ENCODE peak calls at places on chromosomes 5 and 9, in nine cellular contexts. A, B, P, Z, U, N, X, R and Q are unnamed samples.

GRCh38 chr5:62521319-62521718 is 57.3 kb upstream of the LRRC70 start:
- DNase-seq in A (no peak), B (no peak), P (no peak), Z (no peak), U (no peak), N (no peak), X (no peak), R (no peak), Q (no peak)

GRCh38 chr5:139708877-139709586 is 60.9 kb downstream of the CXXC5 start:
- DNase-seq in A (peak), B (no peak), P (peak), Z (no peak), U (peak), N (peak), X (no peak), R (no peak), Q (peak)

GRCh38 chr5:32710859-32711692 is at the start of gene NPR3:
- DNase-seq in A (peak), B (no peak), P (peak), Z (no peak), U (peak), N (peak), X (no peak), R (no peak), Q (no peak)

GRCh38 chr5:172370648-172371248 is 83.6 kb downstream of the SH3PXD2B start:
- DNase-seq in A (no peak), B (no peak), P (no peak), Z (no peak), U (no peak), N (no peak), X (no peak), R (no peak), Q (no peak)

GRCh38 chr9:88355166-88355565 is 33.1 kb upstream of the SPIN1 start:
- DNase-seq in A (peak), B (no peak), P (no peak), Z (no peak), U (no peak), N (no peak), X (peak), R (no peak), Q (no peak)

GRCh38 chr9:38422555-38423245 is 1.6 kb downstream of the IGFBPL1 start:
- DNase-seq in A (no peak), B (no peak), P (no peak), Z (no peak), U (peak), N (no peak), X (no peak), R (no peak), Q (no peak)

GRCh38 chr9:124771867-124772621 is 933 bp upstream of the NR6A1 start:
- DNase-seq in A (peak), B (no peak), P (peak), Z (peak), U (peak), N (peak), X (peak), R (no peak), Q (peak)

GRCh38 chr9:16369427-16369826 is 501.0 kb downstream of the BNC2 start:
- DNase-seq in A (no peak), B (no peak), P (no peak), Z (no peak), U (no peak), N (no peak), X (no peak), R (no peak), Q (no peak)

GRCh38 chr5:17037751-17038150 is 101.7 kb upstream of the MYO10 start:
- DNase-seq in A (no peak), B (no peak), P (no peak), Z (no peak), U (no peak), N (no peak), X (no peak), R (no peak), Q (no peak)

GRCh38 chr5:94785111-94785510 is 166.6 kb downstream of the SLF1 start:
- DNase-seq in A (no peak), B (no peak), P (no peak), Z (no peak), U (no peak), N (no peak), X (no peak), R (no peak), Q (no peak)

GRCh38 chr9:109440797-109441287 is 57.3 kb downstream of the PTPN3 start:
- DNase-seq in A (peak), B (no peak), P (peak), Z (peak), U (peak), N (peak), X (peak), R (peak), Q (peak)